ENCODE peak calls at places on chromosomes 5 and 9, in eight cellular contexts. Q is adipocyte; S is activated T-cell treated with anti-CD3 and anti-CD28 coated beads, Interleukin-2, amount 50 U/mL, for 1 hour; X is stimulated activated CD8-positive, alpha-beta memory T cell treated with anti-CD3 and anti-CD28 coated beads, Interleukin-15, amount 100 ng/mL, for 4 hours; K is fibroblast of pulmonary artery; D is NCI-H345; U is left kidney; L is fibroblast of mammary gland. W is an unnamed sample.

GRCh38 chr9:79799691-79800345 is 228.1 kb downstream of the TLE4 start:
- DNase-seq in X (no peak), D (peak), U (peak), Q (peak), L (no peak), S (no peak), K (peak), W (no peak)

GRCh38 chr9:86868611-86869010 is 78.7 kb downstream of the GAS1 start:
- DNase-seq in X (no peak), Q (peak), L (no peak), U (no peak), D (no peak), S (no peak), K (no peak), W (no peak)

GRCh38 chr9:33372900-33373299 is 29.5 kb downstream of the AQP7 start:
- DNase-seq in U (no peak), X (no peak), K (no peak), S (no peak), L (no peak), D (no peak), Q (no peak), W (no peak)

GRCh38 chr5:178231736-178232123 is 872 bp downstream of the PHYKPL start:
- DNase-seq in X (no peak), S (no peak), K (no peak), Q (no peak), U (no peak), L (no peak), D (no peak), W (no peak)

GRCh38 chr5:180647941-180648500 is 1.4 kb downstream of the FLT4 start:
- DNase-seq in S (no peak), X (no peak), D (no peak), L (no peak), U (no peak), Q (no peak), K (no peak), W (no peak)

GRCh38 chr9:87950765-87951488 is 23.4 kb downstream of the CDK20 start:
- DNase-seq in K (peak), D (no peak), L (peak), Q (peak), X (no peak), S (no peak), U (peak), W (peak)

GRCh38 chr5:157384971-157385709 is 74.9 kb upstream of the NIPAL4 start:
- DNase-seq in Q (peak), D (no peak), U (peak), X (no peak), K (peak), S (no peak), L (peak), W (no peak)

GRCh38 chr5:73437126-73438047 is 11.2 kb downstream of the FOXD1 start:
- DNase-seq in X (no peak), K (no peak), S (peak), L (no peak), U (peak), Q (peak), D (no peak), W (no peak)

GRCh38 chr5:62460578-62460983 is 48.0 kb downstream of the IPO11 start:
- DNase-seq in S (no peak), L (peak), K (peak), Q (peak), U (peak), D (peak), X (no peak), W (peak)

GRCh38 chr5:149217802-149218153 is 53.9 kb upstream of the AFAP1L1 start:
- DNase-seq in X (no peak), Q (no peak), K (no peak), D (no peak), S (no peak), L (no peak), U (no peak), W (no peak)

GRCh38 chr5:2751592-2752021 is at the start of gene IRX2:
- DNase-seq in S (no peak), L (peak), D (peak), Q (no peak), K (peak), X (no peak), U (peak), W (peak)

GRCh38 chr5:95771109-95771708 is 40.1 kb downstream of the RHOBTB3 start:
- DNase-seq in S (no peak), L (no peak), U (peak), X (no peak), K (peak), D (no peak), Q (no peak), W (no peak)

GRCh38 chr9:82726404-82727276 is 336.3 kb downstream of the RASEF start:
- DNase-seq in U (no peak), L (no peak), K (no peak), D (no peak), S (no peak), Q (no peak), X (no peak), W (no peak)

GRCh38 chr9:115158666-115159481 is 40.9 kb upstream of the TNC start:
- DNase-seq in U (no peak), K (peak), Q (peak), D (no peak), L (peak), S (no peak), X (no peak), W (no peak)

GRCh38 chr9:14018061-14018460 is 295.9 kb downstream of the NFIB start:
- DNase-seq in X (no peak), L (peak), Q (no peak), S (no peak), D (no peak), U (no peak), K (peak), W (no peak)

GRCh38 chr5:1111727-1112289 is at the start of gene SLC12A7:
- DNase-seq in D (peak), K (no peak), U (peak), S (peak), L (no peak), Q (peak), X (peak), W (peak)

GRCh38 chr5:16616536-16617271 is at the start of gene RETREG1:
- DNase-seq in S (peak), Q (peak), L (no peak), K (no peak), U (peak), D (peak), X (peak), W (peak)

GRCh38 chr9:77649109-77649812 is 1.1 kb upstream of the GNA14 start:
- DNase-seq in D (no peak), K (peak), S (no peak), Q (peak), L (peak), X (no peak), U (no peak), W (peak)

GRCh38 chr9:118650407-118650806 is 718.8 kb downstream of the BRINP1 start:
- DNase-seq in Q (no peak), K (no peak), L (no peak), S (no peak), D (no peak), X (no peak), U (no peak), W (no peak)

GRCh38 chr9:15642369-15642962 is 89.6 kb downstream of the CCDC171 start:
- DNase-seq in D (peak), U (peak), K (peak), Q (peak), S (no peak), L (peak), X (no peak), W (peak)

GRCh38 chr5:174317261-174317894 is 271.9 kb downstream of the NSG2 start:
- DNase-seq in D (peak), K (peak), L (peak), U (peak), Q (peak), X (no peak), S (no peak), W (peak)

GRCh38 chr9:93963969-93964368 is 8.8 kb upstream of the BARX1 start:
- DNase-seq in X (no peak), D (no peak), K (no peak), L (no peak), U (no peak), S (no peak), Q (no peak), W (no peak)

GRCh38 chr5:147510885-147511284 is 1.0 kb upstream of the DPYSL3 start:
- DNase-seq in S (no peak), L (no peak), U (no peak), X (no peak), K (no peak), Q (no peak), D (peak), W (no peak)

GRCh38 chr9:106450549-106450948 is 412.4 kb upstream of the ZNF462 start:
- DNase-seq in U (peak), X (no peak), Q (no peak), L (no peak), D (no peak), S (no peak), K (no peak), W (peak)

GRCh38 chr9:125495137-125496119 is 211.6 kb downstream of the MAPKAP1 start:
- DNase-seq in K (no peak), S (no peak), L (no peak), D (no peak), Q (no peak), X (no peak), U (no peak), W (no peak)

GRCh38 chr5:171745602-171746001 is 40.0 kb upstream of the SMIM23 start:
- DNase-seq in L (peak), X (no peak), Q (no peak), S (no peak), K (no peak), D (no peak), U (no peak), W (no peak)

GRCh38 chr5:168971100-168971499 is 329.8 kb downstream of the SLIT3 start:
- DNase-seq in U (no peak), K (no peak), Q (no peak), X (no peak), L (no peak), S (no peak), D (no peak), W (no peak)

GRCh38 chr5:80763211-80763610 is 108.4 kb upstream of the DHFR start:
- DNase-seq in S (no peak), Q (peak), X (no peak), K (peak), L (peak), U (no peak), D (no peak), W (peak)

GRCh38 chr5:168879929-168880328 is 300.8 kb upstream of the PANK3 start:
- DNase-seq in Q (peak), X (no peak), U (no peak), D (peak), L (peak), S (no peak), K (peak), W (no peak)

GRCh38 chr5:60883229-60883628 is 39.2 kb upstream of the ELOVL7 start:
- DNase-seq in Q (no peak), S (no peak), D (peak), L (peak), K (peak), U (no peak), X (no peak), W (no peak)

GRCh38 chr5:173238312-173239232 is 3.6 kb upstream of the NKX2-5 start:
- DNase-seq in U (peak), K (no peak), X (no peak), Q (no peak), L (no peak), D (no peak), S (no peak), W (no peak)

GRCh38 chr5:116452774-116453368 is 121.8 kb downstream of the SEMA6A start:
- DNase-seq in L (no peak), X (no peak), U (no peak), D (peak), S (no peak), Q (no peak), K (no peak), W (no peak)

GRCh38 chr5:125189451-125190051 is 443.1 kb upstream of the ZNF608 start:
- DNase-seq in S (no peak), L (peak), Q (no peak), D (no peak), K (peak), U (no peak), X (no peak), W (no peak)

GRCh38 chr9:113957778-113958430 is 81.8 kb downstream of the ZNF618 start:
- DNase-seq in Q (peak), S (no peak), U (peak), K (peak), L (peak), D (no peak), X (no peak), W (no peak)